ENCODE peak calls at places on chromosome 15, in five cellular contexts. S is GM04504, Q is ACHN, C is T1000, P is RWPE1. X is an unnamed sample.

GRCh38 chr15:74889882-74890768 is at the start of gene MPI:
- DNase-seq in S (no peak), Q (peak; percentile 78), C (peak; percentile 57), P (peak; percentile 94), X (peak; percentile 88)

GRCh38 chr15:69219690-69220089 is 59.3 kb downstream of the GLCE start:
- DNase-seq in S (no peak), Q (no peak), C (no peak), P (no peak), X (no peak)

GRCh38 chr15:98286831-98287230 is 326.3 kb downstream of the ARRDC4 start:
- DNase-seq in S (peak; percentile 11), Q (peak; percentile 7), C (no peak), P (no peak), X (no peak)

GRCh38 chr15:96362001-96362758 is 31.7 kb downstream of the NR2F2 start:
- DNase-seq in S (no peak), Q (no peak), C (no peak), P (no peak), X (no peak)

GRCh38 chr15:40957581-40958051 is 4.3 kb downstream of the CHAC1 start:
- DNase-seq in S (no peak), Q (no peak), C (no peak), P (no peak), X (no peak)

GRCh38 chr15:82812994-82813393 is 3.6 kb downstream of the WHAMM start:
- DNase-seq in S (no peak), Q (no peak), C (no peak), P (no peak), X (no peak)

GRCh38 chr15:70269991-70270751 is 172.5 kb upstream of the TLE3 start:
- DNase-seq in S (no peak), Q (no peak), C (no peak), P (no peak), X (peak; percentile 44)

GRCh38 chr15:56919708-56920637 is 1.5 kb downstream of the TCF12 start:
- DNase-seq in S (no peak), Q (peak; percentile 22), C (no peak), P (peak; percentile 38), X (peak; percentile 71)

GRCh38 chr15:70421197-70421482 is 323.4 kb upstream of the TLE3 start:
- DNase-seq in S (no peak), Q (no peak), C (no peak), P (no peak), X (no peak)

GRCh38 chr15:77642793-77643430 is 10.2 kb upstream of the LINGO1 start:
- DNase-seq in S (no peak), Q (no peak), C (no peak), P (no peak), X (peak; percentile 36)

GRCh38 chr15:52737720-52738119 is 52.4 kb downstream of the ONECUT1 start:
- DNase-seq in S (no peak), Q (no peak), C (peak; percentile 44), P (no peak), X (no peak)

GRCh38 chr15:31390029-31390428 is 63.4 kb downstream of the KLF13 start:
- DNase-seq in S (no peak), Q (no peak), C (no peak), P (no peak), X (no peak)

GRCh38 chr15:83775738-83776137 is 121.8 kb downstream of the ADAMTSL3 start:
- DNase-seq in S (no peak), Q (no peak), C (no peak), P (no peak), X (no peak)

GRCh38 chr15:36831915-36832310 is 252.5 kb downstream of the CDIN1 start:
- DNase-seq in S (no peak), Q (no peak), C (no peak), P (peak; percentile 8), X (peak; percentile 65)

GRCh38 chr15:60932051-60932915 is 296.8 kb downstream of the RORA start:
- DNase-seq in S (peak; percentile 44), Q (peak; percentile 71), C (peak; percentile 84), P (peak; percentile 99), X (peak; percentile 95)

GRCh38 chr15:85031086-85031943 is 49.7 kb downstream of the PDE8A start:
- DNase-seq in S (no peak), Q (no peak), C (no peak), P (no peak), X (no peak)

GRCh38 chr15:49847937-49848823 is 227.3 kb downstream of the DTWD1 start:
- DNase-seq in S (peak; percentile 92), Q (no peak), C (peak; percentile 11), P (peak; percentile 13), X (no peak)

GRCh38 chr15:26561994-26562730 is 210.7 kb downstream of the GABRB3 start:
- DNase-seq in S (no peak), Q (no peak), C (no peak), P (no peak), X (no peak)

GRCh38 chr15:59116771-59117170 is 11.8 kb downstream of the CCNB2 start:
- DNase-seq in S (no peak), Q (no peak), C (no peak), P (no peak), X (no peak)

GRCh38 chr15:31361764-31362120 is 35.1 kb downstream of the KLF13 start:
- DNase-seq in S (no peak), Q (no peak), C (no peak), P (no peak), X (no peak)

X was measured in HT-29.